ENCODE peak calls at places on chromosomes 11 and 22, in ten cellular contexts. A, B, T, P, H, F, I, N, Q and C are unnamed samples.

GRCh38 chr11:111665779-111666178 is 63.5 kb downstream of the SIK2 start:
- DNase-seq in I (no peak), H (no peak), N (no peak), Q (no peak), P (no peak), F (no peak), T (peak), B (peak), A (no peak), C (no peak)

GRCh38 chr11:725624-726202 is 19.7 kb downstream of the EPS8L2 start:
- DNase-seq in H (no peak), N (no peak), F (no peak), B (no peak), Q (no peak), T (peak), A (no peak), P (peak), I (no peak), C (no peak)

GRCh38 chr11:120835601-120836228 is 188.2 kb upstream of the TBCEL start:
- DNase-seq in N (no peak), A (no peak), H (no peak), I (no peak), T (no peak), B (no peak), P (no peak), Q (no peak), F (peak), C (no peak)

GRCh38 chr11:34620202-34620601 is 691 bp upstream of the EHF start:
- DNase-seq in T (no peak), B (no peak), Q (no peak), H (no peak), F (no peak), N (no peak), A (no peak), P (no peak), I (no peak), C (no peak)

GRCh38 chr11:127002669-127003259 is 2.2 kb upstream of the KIRREL3 start:
- DNase-seq in H (no peak), I (no peak), A (no peak), T (no peak), P (no peak), N (no peak), Q (no peak), F (no peak), B (no peak), C (no peak)

GRCh38 chr22:30425616-30426394 is at the start of gene MTFP1:
- DNase-seq in B (peak), F (peak), Q (peak), H (peak), I (no peak), A (peak), N (peak), T (peak), P (peak), C (peak)

GRCh38 chr11:70556884-70557741 is 158.8 kb downstream of the CTTN start:
- DNase-seq in H (peak), A (no peak), F (no peak), B (no peak), T (no peak), Q (no peak), I (no peak), P (no peak), N (no peak), C (no peak)

GRCh38 chr11:81869337-81870065 is 864.2 kb downstream of the FAM181B start:
- DNase-seq in I (no peak), N (no peak), A (peak), P (no peak), Q (no peak), H (no peak), T (no peak), F (peak), B (no peak), C (peak)

GRCh38 chr11:29214833-29215232 is 802.0 kb downstream of the KCNA4 start:
- DNase-seq in H (no peak), P (no peak), I (no peak), T (no peak), A (no peak), B (no peak), Q (no peak), N (no peak), F (no peak), C (no peak)

GRCh38 chr11:94958118-94958517 is 15.2 kb downstream of the CWC15 start:
- DNase-seq in A (no peak), T (no peak), I (no peak), N (no peak), H (no peak), P (no peak), B (no peak), F (no peak), Q (no peak), C (no peak)

GRCh38 chr22:40178417-40179409 is 988 bp downstream of the TNRC6B start:
- DNase-seq in Q (no peak), I (peak), T (no peak), A (peak), F (peak), H (no peak), N (no peak), B (peak), P (peak), C (no peak)

GRCh38 chr11:19951558-19952083 is 208.7 kb downstream of the DBX1 start:
- DNase-seq in B (peak), F (no peak), Q (no peak), T (no peak), N (no peak), P (peak), I (peak), H (peak), A (no peak), C (peak)

GRCh38 chr11:102399189-102399588 is 52.2 kb downstream of the BIRC2 start:
- DNase-seq in P (no peak), B (no peak), T (no peak), N (no peak), A (no peak), I (no peak), H (no peak), Q (no peak), F (no peak), C (no peak)

GRCh38 chr11:134802116-134802515 is 390.1 kb upstream of the B3GAT1 start:
- DNase-seq in F (no peak), A (no peak), T (no peak), N (no peak), P (no peak), I (no peak), B (no peak), H (no peak), Q (no peak), C (no peak)